ENCODE peak calls at places on chromosomes 3 and 15, in five cellular contexts. G is pulmonary artery endothelial cell, Z is frontal cortex, F is HTR-8/SVneo, P is mammary epithelial cell. U is an unnamed sample.
A peak's percentile ranks its signal among the peaks of the same experiment; 100 is the strongest.

GRCh38 chr3:78809941-78810340 is 957.9 kb downstream of the ROBO1 start:
- DNase-seq in G (no peak), Z (no peak), F (no peak), P (no peak), U (no peak)

GRCh38 chr3:13776253-13777050 is 103.4 kb downstream of the WNT7A start:
- DNase-seq in G (no peak), Z (no peak), F (no peak), P (no peak), U (no peak)

GRCh38 chr15:71476823-71477222 is 333.5 kb upstream of the NR2E3 start:
- DNase-seq in G (no peak), Z (no peak), F (no peak), P (no peak), U (no peak)

GRCh38 chr3:29683306-29683993 is 402.6 kb downstream of the RBMS3 start:
- DNase-seq in G (peak; percentile 61), Z (no peak), F (no peak), P (peak; percentile 47), U (no peak)

GRCh38 chr3:123499316-123499715 is 50.4 kb upstream of the ADCY5 start:
- DNase-seq in G (no peak), Z (no peak), F (no peak), P (no peak), U (no peak)

GRCh38 chr3:43346990-43347749 is 60.8 kb downstream of the SNRK start:
- DNase-seq in G (no peak), Z (no peak), F (no peak), P (no peak), U (no peak)

GRCh38 chr3:57586778-57587177 is 10.4 kb downstream of the ARF4 start:
- DNase-seq in G (no peak), Z (no peak), F (no peak), P (no peak), U (no peak)

GRCh38 chr3:184196536-184196935 is 10.5 kb downstream of the ABCF3 start:
- DNase-seq in G (no peak), Z (no peak), F (no peak), P (no peak), U (no peak)

GRCh38 chr3:79606414-79606813 is 161.4 kb downstream of the ROBO1 start:
- DNase-seq in G (no peak), Z (no peak), F (no peak), P (no peak), U (no peak)

GRCh38 chr3:29099775-29100174 is 181.1 kb upstream of the RBMS3 start:
- DNase-seq in G (no peak), Z (no peak), F (no peak), P (no peak), U (no peak)

U was measured in gastrocnemius medialis.